ENCODE peak calls at places on chromosomes 3 and 15, in four cellular contexts. Q, E, D and K are unnamed samples.

GRCh38 chr3:195064300-195064931 is 206.5 kb downstream of the XXYLT1 start:
- DNase-seq in Q (no peak), E (no peak), D (no peak), K (no peak)

GRCh38 chr3:188700918-188701317 is 470.9 kb upstream of the TPRG1 start:
- DNase-seq in Q (no peak), E (no peak), D (no peak), K (no peak)

GRCh38 chr15:83694030-83694429 is 40.1 kb downstream of the ADAMTSL3 start:
- DNase-seq in Q (no peak), E (peak), D (no peak), K (no peak)

GRCh38 chr3:174010902-174011301 is 613.4 kb downstream of the NLGN1 start:
- DNase-seq in Q (no peak), E (no peak), D (no peak), K (no peak)

GRCh38 chr15:57432141-57432701 is 55.9 kb downstream of the CGNL1 start:
- DNase-seq in Q (no peak), E (no peak), D (no peak), K (no peak)

GRCh38 chr15:96330450-96331140 is at the start of gene NR2F2:
- DNase-seq in Q (peak), E (peak), D (no peak), K (peak)

GRCh38 chr15:93232840-93233239 is 143.8 kb upstream of the RGMA start:
- DNase-seq in Q (no peak), E (no peak), D (no peak), K (no peak)

GRCh38 chr15:55902975-55903374 is 90.4 kb downstream of the NEDD4 start:
- DNase-seq in Q (no peak), E (no peak), D (no peak), K (no peak)

GRCh38 chr3:102024270-102024904 is 175.1 kb downstream of the NFKBIZ start:
- DNase-seq in Q (peak), E (no peak), D (no peak), K (no peak)

GRCh38 chr15:34810455-34811146 is 15.3 kb upstream of the ACTC1 start:
- DNase-seq in Q (no peak), E (no peak), D (no peak), K (peak)

GRCh38 chr15:33859992-33860545 is 108.2 kb upstream of the CHRM5 start:
- DNase-seq in Q (no peak), E (no peak), D (no peak), K (no peak)

GRCh38 chr3:67017211-67017610 is 19.1 kb downstream of the KBTBD8 start:
- DNase-seq in Q (no peak), E (no peak), D (no peak), K (peak)

GRCh38 chr3:16094644-16095272 is 79.7 kb upstream of the GALNT15 start:
- DNase-seq in Q (no peak), E (no peak), D (no peak), K (no peak)

GRCh38 chr3:160169139-160169830 is 55.9 kb upstream of the C3orf80 start:
- DNase-seq in Q (no peak), E (no peak), D (no peak), K (peak)

GRCh38 chr15:61660579-61660978 is 399.7 kb downstream of the VPS13C start:
- DNase-seq in Q (no peak), E (no peak), D (no peak), K (peak)

GRCh38 chr15:74752486-74753395 is 4.1 kb downstream of the CYP1A2 start:
- DNase-seq in Q (no peak), E (no peak), D (no peak), K (peak)

GRCh38 chr3:39289107-39289506 is 9.3 kb upstream of the CX3CR1 start:
- DNase-seq in Q (no peak), E (no peak), D (no peak), K (no peak)

GRCh38 chr15:42108808-42109207 is 14.4 kb upstream of the PLA2G4D start:
- DNase-seq in Q (no peak), E (peak), D (no peak), K (no peak)

GRCh38 chr3:197371521-197372075 is 73.2 kb upstream of the DLG1 start:
- DNase-seq in Q (no peak), E (no peak), D (no peak), K (no peak)

GRCh38 chr3:121411554-121411953 is 134.2 kb downstream of the POLQ start:
- DNase-seq in Q (no peak), E (no peak), D (no peak), K (no peak)

GRCh38 chr3:58640700-58641372 is 25.7 kb downstream of the FAM3D start:
- DNase-seq in Q (peak), E (peak), D (peak), K (peak)

GRCh38 chr3:159859424-159859823 is 129.2 kb upstream of the IL12A start:
- DNase-seq in Q (no peak), E (no peak), D (no peak), K (no peak)

GRCh38 chr15:54227569-54227968 is 249.3 kb downstream of the UNC13C start:
- DNase-seq in Q (no peak), E (no peak), D (no peak), K (no peak)

GRCh38 chr3:150145659-150146058 is 175.0 kb upstream of the PFN2 start:
- DNase-seq in Q (no peak), E (no peak), D (no peak), K (no peak)